ENCODE peak calls at places on chromosome 2, in seven cellular contexts. M, S, P, Q, C, U and R are unnamed samples.
A peak's percentile ranks its signal among the peaks of the same experiment; 100 is the strongest.

GRCh38 chr2:70062270-70062669 is 25.0 kb upstream of the PCBP1 start:
- DNase-seq in S (no peak), M (no peak), P (no peak), Q (no peak), U (no peak), C (no peak), R (no peak)

GRCh38 chr2:73111300-73112025 is 1.3 kb downstream of the RAB11FIP5 start:
- DNase-seq in C (no peak), S (peak; percentile 36), U (no peak), P (peak; percentile 62), Q (peak; percentile 12), M (peak; percentile 22), R (no peak)

GRCh38 chr2:201854221-201854801 is 48.0 kb downstream of the CDK15 start:
- DNase-seq in M (no peak), P (no peak), Q (no peak), C (no peak), U (no peak), S (no peak), R (no peak)

GRCh38 chr2:8538531-8538930 is 143.3 kb upstream of the ID2 start:
- DNase-seq in Q (no peak), C (no peak), P (no peak), S (no peak), U (no peak), M (no peak), R (no peak)

GRCh38 chr2:172172513-172173217 is 70.0 kb upstream of the DLX2 start:
- DNase-seq in M (peak; percentile 74), Q (peak; percentile 61), P (peak; percentile 68), U (peak; percentile 73), S (peak; percentile 84), C (peak; percentile 69), R (peak; percentile 61)

GRCh38 chr2:101657787-101658186 is 39.7 kb upstream of the MAP4K4 start:
- DNase-seq in C (no peak), S (no peak), U (no peak), P (no peak), Q (no peak), M (no peak), R (no peak)

GRCh38 chr2:40315684-40316083 is 136.2 kb downstream of the SLC8A1 start:
- DNase-seq in Q (no peak), U (no peak), C (no peak), S (no peak), P (no peak), M (no peak), R (no peak)

GRCh38 chr2:237435844-237436590 is 22.1 kb upstream of the COL6A3 start:
- DNase-seq in U (no peak), C (no peak), Q (no peak), M (no peak), P (no peak), S (no peak), R (no peak)